ENCODE peak calls at places on chromosomes 16 and 17, in six cellular contexts. J is neural progenitor cell, O is OCI-LY7, U is GM23338, E is hepatocyte, F is GM23248. S is an unnamed sample.

GRCh38 chr16:85554114-85554790 is 58.9 kb upstream of the GSE1 start:
- DNase-seq in O (peak), F (peak), E (peak), J (peak), U (peak), S (peak)

GRCh38 chr17:51860934-51861561 is 297.5 kb downstream of the CA10 start:
- DNase-seq in J (peak), O (peak), E (peak), U (peak), F (peak), S (peak)

GRCh38 chr17:12114686-12115418 is 94.2 kb downstream of the MAP2K4 start:
- DNase-seq in J (no peak), F (no peak), O (no peak), E (no peak), U (no peak), S (no peak)

GRCh38 chr16:56936491-56936890 is 4.5 kb downstream of the HERPUD1 start:
- DNase-seq in U (no peak), J (no peak), E (no peak), O (no peak), F (peak), S (no peak)

GRCh38 chr17:62321451-62321850 is 58.9 kb upstream of the EFCAB3 start:
- DNase-seq in O (no peak), E (no peak), J (no peak), F (peak), U (no peak), S (no peak)

GRCh38 chr17:16877102-16877501 is 94.8 kb downstream of the TNFRSF13B start:
- DNase-seq in J (no peak), F (peak), U (no peak), E (no peak), O (no peak), S (no peak)

GRCh38 chr17:16938031-16938430 is 33.9 kb downstream of the TNFRSF13B start:
- DNase-seq in F (no peak), U (no peak), J (no peak), E (no peak), O (no peak), S (no peak)

GRCh38 chr17:61201211-61201610 is 198.4 kb upstream of the TBX2 start:
- DNase-seq in J (no peak), F (peak), O (no peak), E (peak), U (no peak), S (no peak)

GRCh38 chr17:83036193-83036592 is 43.2 kb upstream of the METRNL start:
- DNase-seq in U (no peak), F (no peak), E (no peak), O (no peak), J (no peak), S (no peak)

GRCh38 chr16:72657791-72658190 is 390.1 kb downstream of the ZFHX3 start:
- DNase-seq in U (no peak), E (no peak), O (peak), J (no peak), F (no peak), S (no peak)

GRCh38 chr16:50114357-50115129 is 38.6 kb upstream of the TENT4B start:
- DNase-seq in O (no peak), J (no peak), F (peak), U (peak), E (no peak), S (no peak)

GRCh38 chr16:23784811-23785447 is 30.1 kb downstream of the CHP2 start:
- DNase-seq in J (no peak), E (no peak), U (no peak), F (peak), O (no peak), S (no peak)

GRCh38 chr16:60127196-60127595 is 1393.1 kb upstream of the GOT2 start:
- DNase-seq in U (no peak), O (no peak), F (no peak), J (no peak), E (no peak), S (no peak)

GRCh38 chr17:74408830-74409229 is 23.1 kb upstream of the GPRC5C start:
- DNase-seq in F (no peak), O (no peak), U (no peak), J (no peak), E (no peak), S (no peak)

DNA sequence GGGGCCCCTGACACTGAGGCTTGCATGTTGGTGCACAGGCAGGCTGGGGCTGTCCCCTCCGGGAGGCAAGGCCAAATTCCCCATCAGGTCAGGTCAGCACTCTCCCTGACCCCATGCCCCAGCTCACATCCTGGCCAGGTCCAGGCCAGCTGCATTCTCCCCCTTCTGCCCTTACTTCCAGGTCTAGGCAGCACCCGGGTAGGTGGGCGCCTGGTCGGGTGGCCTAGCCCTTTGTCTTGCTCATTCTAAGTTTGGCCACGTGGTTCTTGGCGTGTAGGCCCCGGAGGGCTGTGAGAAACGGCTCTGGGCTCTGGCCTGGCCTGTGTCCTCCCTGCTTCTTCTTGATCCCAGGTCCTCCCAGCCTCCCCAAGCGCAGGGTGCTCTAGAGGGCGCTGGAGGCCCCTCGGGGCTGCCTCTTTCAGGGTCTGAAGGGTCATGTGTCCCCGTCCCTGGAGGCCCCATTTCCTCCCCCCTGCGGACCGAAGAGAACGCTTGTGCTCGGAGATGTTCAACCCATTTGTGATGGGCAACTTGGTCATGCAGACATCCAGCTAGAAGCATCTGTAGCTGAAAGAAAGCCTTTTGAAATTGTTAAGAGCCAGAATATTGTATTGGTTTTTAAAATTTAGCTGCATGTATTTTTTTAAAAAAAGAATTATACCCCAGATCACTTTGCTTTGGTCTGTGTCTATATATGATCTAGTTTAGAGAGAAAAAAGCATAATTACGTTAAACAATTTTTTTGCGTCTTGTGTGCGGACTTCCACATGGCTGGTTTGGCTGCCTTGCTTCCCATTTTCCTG is 6.7 kb downstream of the BAHCC1 start:
- DNase-seq in J (peak), F (no peak), O (peak), E (no peak), U (peak), S (no peak)
- TF ChIP-seq EZH2phosphoT487 in J (no peak), F (no peak), O (no peak), E (no peak), U (no peak), S (no peak)

GRCh38 chr17:65172511-65173136 is 35.5 kb downstream of the RGS9 start:
- DNase-seq in O (no peak), U (no peak), F (no peak), J (no peak), E (no peak), S (no peak)

GRCh38 chr17:65174974-65175373 is 37.8 kb downstream of the RGS9 start:
- DNase-seq in U (no peak), J (no peak), E (no peak), F (no peak), O (no peak), S (no peak)

GRCh38 chr17:65173951-65174683 is 36.9 kb downstream of the RGS9 start:
- DNase-seq in U (no peak), O (no peak), F (no peak), E (no peak), J (no peak), S (no peak)

GRCh38 chr17:65171753-65172152 is 34.6 kb downstream of the RGS9 start:
- DNase-seq in E (no peak), J (no peak), F (no peak), U (no peak), O (peak), S (no peak)

DNA sequence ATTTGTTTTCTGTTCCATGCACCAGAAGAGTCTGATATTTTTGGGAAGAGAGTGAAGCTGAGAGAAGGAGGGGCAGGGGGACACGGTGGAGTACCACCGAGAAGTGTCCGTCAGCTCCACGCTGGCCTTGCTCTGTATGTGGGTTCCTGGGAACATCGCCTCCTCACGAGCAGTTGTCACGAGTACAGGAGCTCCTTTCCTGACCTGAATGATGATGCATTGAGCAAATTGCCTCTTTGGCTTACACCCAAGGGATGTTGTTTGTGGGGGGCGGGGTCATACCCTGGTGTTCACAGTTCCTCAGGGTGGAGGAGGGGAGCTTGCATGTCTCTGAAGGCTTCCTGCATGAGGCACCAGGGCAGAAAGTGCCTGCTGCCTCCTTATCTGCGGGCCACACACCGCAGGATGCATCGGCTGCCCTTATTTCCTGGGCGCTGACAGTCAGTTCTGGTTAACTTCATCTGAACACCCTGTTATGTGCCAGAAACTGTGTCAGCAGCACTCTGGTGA is 36.2 kb downstream of the RGS9 start:
- DNase-seq in U (peak), O (peak), J (no peak), F (peak), E (peak), S (no peak)
- TF ChIP-seq EZH2phosphoT487 in U (no peak), O (no peak), J (no peak), F (no peak), E (no peak), S (no peak)

GRCh38 chr17:35808240-35808961 is 883 bp upstream of the TAF15 start:
- DNase-seq in J (no peak), F (no peak), U (peak), E (no peak), O (no peak), S (no peak)

GRCh38 chr17:35807371-35808144 is 1.7 kb upstream of the TAF15 start:
- DNase-seq in F (peak), E (no peak), O (no peak), U (no peak), J (no peak), S (no peak)

GRCh38 chr17:35801583-35802224 is 6.3 kb upstream of the MMP28 start:
- DNase-seq in E (peak), F (peak), U (no peak), J (no peak), O (peak), S (no peak)

GRCh38 chr17:35808962-35809854 is at the start of gene TAF15:
- DNase-seq in J (peak), F (peak), U (peak), E (peak), O (peak), S (peak)

GRCh38 chr17:35804658-35805192 is 4.6 kb upstream of the TAF15 start:
- DNase-seq in U (peak), J (peak), E (peak), F (peak), O (peak), S (peak)
- TF ChIP-seq EZH2phosphoT487 in U (no peak), J (no peak), E (no peak), F (no peak), O (no peak), S (no peak)

GRCh38 chr16:9123871-9124270 is 32.4 kb downstream of the HAPSTR1 start:
- DNase-seq in J (no peak), U (no peak), O (no peak), F (no peak), E (no peak), S (peak)
- TF ChIP-seq EZH2phosphoT487 in J (no peak), U (no peak), O (no peak), F (no peak), E (no peak), S (no peak)

DNA sequence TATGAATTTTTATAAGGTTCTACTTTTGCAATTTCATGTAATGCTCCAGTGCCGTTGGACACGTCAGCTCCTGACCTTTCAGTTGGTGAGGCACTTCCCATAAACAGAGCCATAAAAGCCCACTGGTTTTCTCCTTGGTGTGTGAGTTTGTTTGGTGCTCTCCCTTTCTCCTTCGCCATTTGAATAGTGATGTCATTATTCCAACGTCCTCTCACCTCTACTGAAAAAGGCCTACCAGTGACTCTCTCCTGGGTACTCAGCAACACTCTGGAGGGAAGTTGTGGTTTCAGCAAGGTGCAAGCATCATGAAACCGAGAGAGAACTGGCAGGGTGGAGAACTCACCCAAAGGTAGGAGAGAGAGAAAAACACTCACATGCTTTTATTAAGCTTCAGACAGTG is 29.6 kb upstream of the HNF1B start:
- DNase-seq in E (no peak), O (peak), F (no peak), U (no peak), J (no peak), S (no peak)
- TF ChIP-seq EZH2phosphoT487 in E (no peak), O (no peak), F (no peak), U (no peak), J (no peak), S (no peak)